ENCODE peak calls at places on chromosomes 11 and 22, in eight cellular contexts. One of them, this sample, is unnamed.
A peak's percentile ranks its signal among the peaks of the same experiment; 100 is the strongest.

GRCh38 chr11:128802358-128802981 is 64.6 kb downstream of the KCNJ1 start:
- DNase-seq in left ventricle myocardium inferior: no peak
- DNase-seq in right lobe of liver: no peak
- DNase-seq in brain microvascular endothelial cell: peak; percentile 38
- DNase-seq in upper lobe of left lung: no peak
- DNase-seq in thoracic aorta: no peak
- DNase-seq in GM23338: peak; percentile 83
- DNase-seq in tibial nerve: no peak
- DNase-seq in this sample: no peak

GRCh38 chr11:125300791-125301218 is 136.3 kb downstream of the PKNOX2 start:
- DNase-seq in brain microvascular endothelial cell: peak; percentile 71
- DNase-seq in GM23338: no peak
- DNase-seq in tibial nerve: no peak
- DNase-seq in left ventricle myocardium inferior: peak; percentile 31
- DNase-seq in thoracic aorta: no peak
- DNase-seq in upper lobe of left lung: no peak
- DNase-seq in right lobe of liver: no peak
- DNase-seq in this sample: peak; percentile 5

GRCh38 chr11:20790622-20791021 is 121.2 kb downstream of the NELL1 start:
- DNase-seq in tibial nerve: no peak
- DNase-seq in right lobe of liver: no peak
- DNase-seq in thoracic aorta: no peak
- DNase-seq in brain microvascular endothelial cell: no peak
- DNase-seq in upper lobe of left lung: no peak
- DNase-seq in left ventricle myocardium inferior: no peak
- DNase-seq in GM23338: peak; percentile 65
- DNase-seq in this sample: no peak

GRCh38 chr22:50696799-50697561 is 24.4 kb downstream of the SHANK3 start:
- DNase-seq in left ventricle myocardium inferior: peak; percentile 20
- DNase-seq in GM23338: peak; percentile 74
- DNase-seq in tibial nerve: no peak
- DNase-seq in right lobe of liver: peak; percentile 57
- DNase-seq in thoracic aorta: no peak
- DNase-seq in brain microvascular endothelial cell: no peak
- DNase-seq in upper lobe of left lung: no peak
- DNase-seq in this sample: no peak

GRCh38 chr11:46537121-46537520 is 56.7 kb downstream of the AMBRA1 start:
- DNase-seq in left ventricle myocardium inferior: no peak
- DNase-seq in thoracic aorta: no peak
- DNase-seq in upper lobe of left lung: no peak
- DNase-seq in GM23338: peak; percentile 74
- DNase-seq in right lobe of liver: no peak
- DNase-seq in brain microvascular endothelial cell: no peak
- DNase-seq in tibial nerve: no peak
- DNase-seq in this sample: no peak

GRCh38 chr11:11849127-11849746 is 7.5 kb downstream of the USP47 start:
- DNase-seq in upper lobe of left lung: peak; percentile 72
- DNase-seq in tibial nerve: peak; percentile 33
- DNase-seq in left ventricle myocardium inferior: peak; percentile 34
- DNase-seq in thoracic aorta: no peak
- DNase-seq in GM23338: peak; percentile 83
- DNase-seq in brain microvascular endothelial cell: peak; percentile 59
- DNase-seq in right lobe of liver: no peak
- DNase-seq in this sample: no peak

GRCh38 chr22:38180841-38181452 is 683 bp downstream of the PLA2G6 start:
- DNase-seq in thoracic aorta: no peak
- DNase-seq in right lobe of liver: peak; percentile 91
- DNase-seq in upper lobe of left lung: peak; percentile 82
- DNase-seq in GM23338: peak; percentile 49
- DNase-seq in tibial nerve: peak; percentile 52
- DNase-seq in brain microvascular endothelial cell: no peak
- DNase-seq in left ventricle myocardium inferior: peak; percentile 44
- DNase-seq in this sample: no peak

GRCh38 chr11:59135648-59136461 is 6.8 kb upstream of the FAM111A start:
- DNase-seq in tibial nerve: peak; percentile 86
- DNase-seq in upper lobe of left lung: peak; percentile 85
- DNase-seq in left ventricle myocardium inferior: peak; percentile 81
- DNase-seq in right lobe of liver: peak; percentile 86
- DNase-seq in GM23338: peak; percentile 88
- DNase-seq in thoracic aorta: peak; percentile 40
- DNase-seq in brain microvascular endothelial cell: peak; percentile 71
- DNase-seq in this sample: peak; percentile 34

GRCh38 chr11:63556404-63556803 is 6.8 kb downstream of the PLAAT2 start:
- DNase-seq in GM23338: no peak
- DNase-seq in left ventricle myocardium inferior: no peak
- DNase-seq in upper lobe of left lung: no peak
- DNase-seq in tibial nerve: no peak
- DNase-seq in thoracic aorta: no peak
- DNase-seq in right lobe of liver: no peak
- DNase-seq in brain microvascular endothelial cell: no peak
- DNase-seq in this sample: no peak

GRCh38 chr11:63554901-63555218 is 8.3 kb downstream of the PLAAT2 start:
- DNase-seq in GM23338: no peak
- DNase-seq in right lobe of liver: no peak
- DNase-seq in thoracic aorta: no peak
- DNase-seq in left ventricle myocardium inferior: no peak
- DNase-seq in tibial nerve: no peak
- DNase-seq in upper lobe of left lung: no peak
- DNase-seq in brain microvascular endothelial cell: no peak
- DNase-seq in this sample: no peak

GRCh38 chr11:63553759-63554158 is 9.4 kb downstream of the PLAAT2 start:
- DNase-seq in brain microvascular endothelial cell: no peak
- DNase-seq in right lobe of liver: no peak
- DNase-seq in left ventricle myocardium inferior: no peak
- DNase-seq in thoracic aorta: no peak
- DNase-seq in tibial nerve: no peak
- DNase-seq in GM23338: no peak
- DNase-seq in upper lobe of left lung: peak; percentile 61
- DNase-seq in this sample: no peak

GRCh38 chr11:63551889-63552266 is 11.3 kb downstream of the PLAAT2 start:
- DNase-seq in right lobe of liver: no peak
- DNase-seq in upper lobe of left lung: no peak
- DNase-seq in left ventricle myocardium inferior: no peak
- DNase-seq in tibial nerve: no peak
- DNase-seq in GM23338: no peak
- DNase-seq in brain microvascular endothelial cell: no peak
- DNase-seq in thoracic aorta: no peak
- DNase-seq in this sample: no peak

GRCh38 chr11:63552921-63553320 is 10.3 kb downstream of the PLAAT2 start:
- DNase-seq in tibial nerve: no peak
- DNase-seq in thoracic aorta: no peak
- DNase-seq in brain microvascular endothelial cell: no peak
- DNase-seq in left ventricle myocardium inferior: no peak
- DNase-seq in GM23338: no peak
- DNase-seq in upper lobe of left lung: no peak
- DNase-seq in right lobe of liver: no peak
- DNase-seq in this sample: no peak
- H3K4me3 ChIP-seq in tibial nerve: no peak overlapping the region
- H3K4me3 ChIP-seq in thoracic aorta: no peak overlapping the region
- H3K4me3 ChIP-seq in brain microvascular endothelial cell: no peak overlapping the region
- H3K4me3 ChIP-seq in left ventricle myocardium inferior: no peak overlapping the region
- H3K4me3 ChIP-seq in GM23338: no peak overlapping the region
- H3K4me3 ChIP-seq in upper lobe of left lung: no peak overlapping the region
- H3K4me3 ChIP-seq in right lobe of liver: no peak overlapping the region
- H3K4me3 ChIP-seq in this sample: no peak overlapping the region

GRCh38 chr11:35011389-35011788 is 95.0 kb downstream of the PDHX start:
- DNase-seq in left ventricle myocardium inferior: no peak
- DNase-seq in GM23338: no peak
- DNase-seq in thoracic aorta: no peak
- DNase-seq in tibial nerve: no peak
- DNase-seq in upper lobe of left lung: no peak
- DNase-seq in brain microvascular endothelial cell: no peak
- DNase-seq in right lobe of liver: no peak
- DNase-seq in this sample: no peak

GRCh38 chr11:35007277-35007676 is 90.9 kb downstream of the PDHX start:
- DNase-seq in thoracic aorta: no peak
- DNase-seq in brain microvascular endothelial cell: no peak
- DNase-seq in tibial nerve: no peak
- DNase-seq in upper lobe of left lung: no peak
- DNase-seq in GM23338: no peak
- DNase-seq in left ventricle myocardium inferior: no peak
- DNase-seq in right lobe of liver: no peak
- DNase-seq in this sample: no peak

GRCh38 chr11:35009941-35010337 is 93.5 kb downstream of the PDHX start:
- DNase-seq in thoracic aorta: no peak
- DNase-seq in right lobe of liver: no peak
- DNase-seq in brain microvascular endothelial cell: no peak
- DNase-seq in left ventricle myocardium inferior: no peak
- DNase-seq in GM23338: no peak
- DNase-seq in tibial nerve: no peak
- DNase-seq in upper lobe of left lung: no peak
- DNase-seq in this sample: no peak

GRCh38 chr11:35010656-35011055 is 94.2 kb downstream of the PDHX start:
- DNase-seq in tibial nerve: no peak
- DNase-seq in right lobe of liver: no peak
- DNase-seq in upper lobe of left lung: no peak
- DNase-seq in left ventricle myocardium inferior: no peak
- DNase-seq in thoracic aorta: no peak
- DNase-seq in brain microvascular endothelial cell: no peak
- DNase-seq in GM23338: peak; percentile 33
- DNase-seq in this sample: no peak

DNA sequence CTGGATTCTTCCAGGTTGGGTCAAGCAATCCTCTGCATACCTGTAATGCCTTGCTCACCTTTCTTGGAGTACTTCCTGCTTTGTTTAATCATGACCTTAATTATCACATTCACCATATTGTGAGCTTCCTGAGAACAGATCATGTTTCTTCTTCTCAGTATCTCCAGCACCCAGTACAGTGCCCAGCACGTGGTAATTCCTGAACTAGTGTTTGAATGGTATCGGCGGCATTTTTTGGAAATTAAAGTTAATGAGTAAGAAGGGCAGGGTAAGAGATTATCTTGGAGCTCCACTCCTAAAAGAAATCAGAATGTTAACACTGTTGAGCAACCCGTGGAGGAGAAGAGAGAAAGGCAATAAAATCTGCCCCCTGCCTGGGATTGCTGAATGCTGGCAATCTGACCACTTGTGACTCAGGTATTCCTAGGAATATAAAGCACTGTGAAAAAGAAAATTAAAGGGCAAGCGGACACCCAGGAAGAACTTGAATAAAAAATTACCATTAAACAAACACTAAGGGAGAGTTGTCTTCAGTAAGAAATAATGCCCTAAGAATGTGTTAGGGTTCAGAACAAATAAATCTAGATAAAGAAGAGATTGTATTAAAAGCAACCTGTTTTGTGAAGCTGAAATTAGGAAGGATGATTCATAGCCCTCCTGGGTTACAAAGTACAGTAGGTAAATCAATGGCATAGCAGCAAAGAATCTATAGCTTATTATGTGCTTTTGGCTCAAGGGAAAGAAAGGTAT is 92.9 kb downstream of the PDHX start:
- DNase-seq in GM23338: no peak
- DNase-seq in tibial nerve: no peak
- DNase-seq in right lobe of liver: no peak
- DNase-seq in left ventricle myocardium inferior: no peak
- DNase-seq in thoracic aorta: no peak
- DNase-seq in upper lobe of left lung: no peak
- DNase-seq in brain microvascular endothelial cell: no peak
- DNase-seq in this sample: peak; percentile 56
- TF ChIP-seq CTCF in GM23338: no peak
- TF ChIP-seq CTCF in tibial nerve: no peak
- TF ChIP-seq CTCF in right lobe of liver: no peak
- TF ChIP-seq CTCF in left ventricle myocardium inferior: no peak
- TF ChIP-seq CTCF in thoracic aorta: no peak
- TF ChIP-seq CTCF in upper lobe of left lung: no peak
- TF ChIP-seq CTCF in brain microvascular endothelial cell: peak; percentile 32
- TF ChIP-seq CTCF in this sample: no peak

GRCh38 chr22:43116932-43117331 is 6.4 kb downstream of the BIK start:
- DNase-seq in right lobe of liver: no peak
- DNase-seq in thoracic aorta: no peak
- DNase-seq in tibial nerve: no peak
- DNase-seq in left ventricle myocardium inferior: no peak
- DNase-seq in brain microvascular endothelial cell: no peak
- DNase-seq in upper lobe of left lung: no peak
- DNase-seq in GM23338: no peak
- DNase-seq in this sample: no peak

GRCh38 chr22:43114958-43115357 is 4.4 kb downstream of the BIK start:
- DNase-seq in right lobe of liver: no peak
- DNase-seq in brain microvascular endothelial cell: no peak
- DNase-seq in upper lobe of left lung: peak; percentile 45
- DNase-seq in GM23338: no peak
- DNase-seq in thoracic aorta: no peak
- DNase-seq in left ventricle myocardium inferior: no peak
- DNase-seq in tibial nerve: no peak
- DNase-seq in this sample: no peak

GRCh38 chr22:43110927-43111623 is 525 bp downstream of the BIK start:
- DNase-seq in left ventricle myocardium inferior: no peak
- DNase-seq in tibial nerve: no peak
- DNase-seq in GM23338: peak; percentile 64
- DNase-seq in upper lobe of left lung: peak; percentile 64
- DNase-seq in right lobe of liver: no peak
- DNase-seq in thoracic aorta: no peak
- DNase-seq in brain microvascular endothelial cell: no peak
- DNase-seq in this sample: no peak

GRCh38 chr22:43110444-43110926 is at the start of gene BIK:
- DNase-seq in left ventricle myocardium inferior: peak; percentile 39
- DNase-seq in upper lobe of left lung: peak; percentile 63
- DNase-seq in thoracic aorta: no peak
- DNase-seq in GM23338: peak; percentile 92
- DNase-seq in tibial nerve: peak; percentile 17
- DNase-seq in right lobe of liver: peak; percentile 75
- DNase-seq in brain microvascular endothelial cell: no peak
- DNase-seq in this sample: no peak

DNA sequence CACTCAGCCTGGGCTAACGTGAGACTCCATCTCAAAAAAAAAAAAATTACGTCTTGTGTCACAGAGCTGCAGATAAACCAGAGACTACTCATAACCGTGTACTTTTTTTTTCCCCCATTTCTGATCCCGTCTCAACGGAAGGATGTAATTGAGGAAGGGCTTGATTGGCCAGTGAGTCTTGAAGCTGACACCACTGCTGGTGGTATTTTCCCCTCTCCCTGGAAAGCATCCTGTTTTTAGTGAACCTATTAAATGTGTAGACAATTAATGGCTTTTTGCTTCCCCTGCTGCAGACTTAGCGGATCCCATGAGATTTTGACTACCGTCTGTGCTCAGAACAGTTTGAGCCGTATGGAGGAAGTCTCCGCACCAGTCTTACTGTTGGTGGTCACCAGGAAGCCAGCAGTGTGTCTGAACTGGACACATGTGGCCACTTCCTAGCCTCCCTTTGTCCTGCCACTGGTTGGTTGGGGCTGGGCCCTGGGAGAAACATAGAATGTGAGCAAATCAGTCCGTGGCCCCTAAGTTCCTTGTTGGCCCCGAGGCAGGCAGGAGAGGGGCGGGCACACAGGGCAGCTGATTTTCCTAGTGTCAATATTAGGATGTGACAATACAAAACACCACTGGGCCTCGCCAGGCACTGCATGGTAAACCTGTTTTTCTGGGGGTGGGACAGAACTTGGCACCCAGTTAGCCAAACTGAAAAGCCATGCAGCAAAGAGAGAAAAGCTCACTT is 3.1 kb downstream of the BIK start:
- DNase-seq in thoracic aorta: no peak
- DNase-seq in GM23338: no peak
- DNase-seq in tibial nerve: no peak
- DNase-seq in left ventricle myocardium inferior: no peak
- DNase-seq in upper lobe of left lung: no peak
- DNase-seq in brain microvascular endothelial cell: no peak
- DNase-seq in right lobe of liver: no peak
- DNase-seq in this sample: no peak
- H3K27me3 ChIP-seq in thoracic aorta: peaks cover 10% of the 10 kb centered on the region
- H3K27me3 ChIP-seq in GM23338: peaks cover 44% of the 10 kb centered on the region
- H3K27me3 ChIP-seq in tibial nerve: peaks cover 73% of the 10 kb centered on the region
- H3K27me3 ChIP-seq in left ventricle myocardium inferior: peaks cover 56% of the 10 kb centered on the region
- H3K27me3 ChIP-seq in upper lobe of left lung: no peaks in the 10 kb centered on the region
- H3K27me3 ChIP-seq in brain microvascular endothelial cell: peaks cover 19% of the 10 kb centered on the region
- H3K27me3 ChIP-seq in right lobe of liver: no peaks in the 10 kb centered on the region
- H3K27me3 ChIP-seq in this sample: peaks cover 23% of the 10 kb centered on the region

GRCh38 chr11:64357446-64357845 is 1.5 kb upstream of the RPS6KA4 start:
- DNase-seq in brain microvascular endothelial cell: no peak
- DNase-seq in left ventricle myocardium inferior: no peak
- DNase-seq in tibial nerve: no peak
- DNase-seq in right lobe of liver: no peak
- DNase-seq in upper lobe of left lung: no peak
- DNase-seq in thoracic aorta: no peak
- DNase-seq in GM23338: no peak
- DNase-seq in this sample: no peak

GRCh38 chr11:64353761-64354506 is 5.0 kb upstream of the RPS6KA4 start:
- DNase-seq in thoracic aorta: no peak
- DNase-seq in brain microvascular endothelial cell: no peak
- DNase-seq in right lobe of liver: peak; percentile 64
- DNase-seq in tibial nerve: no peak
- DNase-seq in GM23338: no peak
- DNase-seq in upper lobe of left lung: no peak
- DNase-seq in left ventricle myocardium inferior: no peak
- DNase-seq in this sample: no peak

GRCh38 chr11:64356498-64357411 is 2.2 kb upstream of the RPS6KA4 start:
- DNase-seq in brain microvascular endothelial cell: no peak
- DNase-seq in thoracic aorta: no peak
- DNase-seq in right lobe of liver: no peak
- DNase-seq in upper lobe of left lung: no peak
- DNase-seq in GM23338: peak; percentile 97
- DNase-seq in left ventricle myocardium inferior: no peak
- DNase-seq in tibial nerve: no peak
- DNase-seq in this sample: no peak

GRCh38 chr11:64353101-64353738 is 5.7 kb upstream of the RPS6KA4 start:
- DNase-seq in thoracic aorta: no peak
- DNase-seq in right lobe of liver: peak; percentile 53
- DNase-seq in left ventricle myocardium inferior: no peak
- DNase-seq in upper lobe of left lung: no peak
- DNase-seq in tibial nerve: no peak
- DNase-seq in GM23338: no peak
- DNase-seq in brain microvascular endothelial cell: no peak
- DNase-seq in this sample: no peak

DNA sequence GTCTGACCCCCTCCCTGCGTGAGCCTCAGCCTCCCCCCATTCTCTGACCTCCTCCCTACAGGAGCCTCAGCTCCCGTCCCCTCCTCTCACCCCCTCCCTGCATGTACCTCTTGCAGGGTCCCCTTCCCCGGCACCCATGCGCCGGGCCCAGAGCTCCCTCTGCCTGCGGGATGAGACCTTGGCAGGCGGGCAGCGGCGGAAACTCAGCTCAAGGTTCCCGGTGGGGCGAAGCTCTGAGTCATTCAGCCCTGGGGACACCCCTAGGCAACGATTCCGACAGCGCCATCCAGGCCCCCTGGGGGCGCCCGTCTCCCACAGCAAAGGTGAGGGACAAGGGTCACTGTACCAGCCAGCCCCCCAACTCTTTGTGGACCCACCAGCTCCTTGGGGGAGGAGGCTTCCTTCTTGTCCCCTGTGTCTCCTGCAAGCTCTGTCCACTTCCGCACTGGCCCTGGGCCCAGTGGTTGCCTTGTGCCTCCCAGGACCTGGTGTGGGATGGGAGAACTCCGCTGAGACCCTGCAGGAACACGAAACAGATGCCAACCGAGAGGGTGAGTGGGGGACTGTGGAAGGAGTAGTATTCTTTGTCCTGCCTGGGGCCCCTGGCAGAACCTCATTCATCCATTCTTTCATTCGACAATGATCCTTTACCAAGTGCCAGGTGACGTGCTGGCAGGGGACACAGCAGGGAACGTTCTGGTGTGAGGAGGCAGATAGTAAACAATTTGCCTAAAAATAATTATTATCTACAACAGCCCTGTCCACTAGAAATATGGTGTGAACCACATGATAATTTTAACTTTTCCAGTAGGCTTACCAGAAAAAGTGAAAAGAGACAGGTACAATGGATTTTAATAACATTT is 3.7 kb upstream of the RPS6KA4 start:
- DNase-seq in thoracic aorta: peak; percentile 51
- DNase-seq in left ventricle myocardium inferior: peak; percentile 77
- DNase-seq in upper lobe of left lung: peak; percentile 87
- DNase-seq in right lobe of liver: peak; percentile 82
- DNase-seq in brain microvascular endothelial cell: peak; percentile 65
- DNase-seq in GM23338: peak; percentile 91
- DNase-seq in tibial nerve: peak; percentile 50
- DNase-seq in this sample: peak; percentile 26
- H3K4me3 ChIP-seq in thoracic aorta: peak overlapping the region; percentile 70
- H3K4me3 ChIP-seq in left ventricle myocardium inferior: peak overlapping the region; percentile 60
- H3K4me3 ChIP-seq in upper lobe of left lung: peak overlapping the region; percentile 47
- H3K4me3 ChIP-seq in right lobe of liver: peak overlapping the region; percentile 43
- H3K4me3 ChIP-seq in brain microvascular endothelial cell: peak overlapping the region; percentile 37
- H3K4me3 ChIP-seq in GM23338: peak overlapping the region; percentile 30
- H3K4me3 ChIP-seq in tibial nerve: peak overlapping the region; percentile 32
- H3K4me3 ChIP-seq in this sample: no peak overlapping the region

This sample was measured in kidney epithelial cell.